ENCODE peak calls at places on chromosomes 3 and 15, in four cellular contexts. F, A, Q and I are unnamed samples.

GRCh38 chr15:68252925-68253534 is 23.5 kb upstream of the CLN6 start:
- DNase-seq in F (no peak), A (peak; percentile 30), Q (peak; percentile 75), I (no peak)

GRCh38 chr3:38655708-38656300 is 6.3 kb upstream of the SCN5A start:
- DNase-seq in F (no peak), A (peak; percentile 47), Q (peak; percentile 15), I (peak; percentile 43)

GRCh38 chr3:120622870-120623718 is 27.0 kb downstream of the NDUFB4 start:
- DNase-seq in F (no peak), A (peak; percentile 53), Q (peak; percentile 72), I (no peak)

GRCh38 chr15:34942363-34942762 is 27.2 kb downstream of the AQR start:
- DNase-seq in F (no peak), A (no peak), Q (no peak), I (no peak)

GRCh38 chr15:99247063-99247462 is 2.3 kb downstream of the TTC23 start:
- DNase-seq in F (no peak), A (no peak), Q (no peak), I (no peak)

GRCh38 chr3:143600762-143601161 is 247.5 kb downstream of the SLC9A9 start:
- DNase-seq in F (no peak), A (no peak), Q (no peak), I (no peak)

GRCh38 chr3:33030802-33031201 is 66.1 kb downstream of the GLB1 start:
- DNase-seq in F (no peak), A (no peak), Q (no peak), I (no peak)

GRCh38 chr15:92884813-92885461 is 15.2 kb upstream of the CHD2 start:
- DNase-seq in F (no peak), A (no peak), Q (no peak), I (no peak)

GRCh38 chr3:127036209-127037020 is 53.5 kb downstream of the PLXNA1 start:
- DNase-seq in F (no peak), A (no peak), Q (no peak), I (peak; percentile 43)

GRCh38 chr15:47505712-47506542 is 211.4 kb upstream of the SEMA6D start:
- DNase-seq in F (no peak), A (no peak), Q (no peak), I (no peak)

GRCh38 chr3:37765591-37766219 is 96.0 kb upstream of the CTDSPL start:
- DNase-seq in F (no peak), A (peak; percentile 76), Q (no peak), I (no peak)

GRCh38 chr3:172065967-172066762 is 26.8 kb downstream of the FNDC3B start:
- DNase-seq in F (no peak), A (no peak), Q (no peak), I (no peak)

GRCh38 chr3:18765672-18766071 is 340.5 kb upstream of the SATB1 start:
- DNase-seq in F (no peak), A (no peak), Q (no peak), I (no peak)

GRCh38 chr15:68798695-68799094 is 22.0 kb downstream of the ANP32A start:
- DNase-seq in F (no peak), A (no peak), Q (no peak), I (no peak)

GRCh38 chr15:90104551-90104950 is 2.3 kb upstream of the IDH2 start:
- DNase-seq in F (no peak), A (no peak), Q (no peak), I (no peak)

GRCh38 chr3:121758727-121759450 is 9.3 kb upstream of the GOLGB1 start:
- DNase-seq in F (no peak), A (no peak), Q (no peak), I (no peak)

GRCh38 chr3:113626513-113627371 is 69.7 kb downstream of the USF3 start:
- DNase-seq in F (no peak), A (peak; percentile 54), Q (peak; percentile 68), I (peak; percentile 73)

GRCh38 chr3:179082416-179082815 is 10.8 kb upstream of the ZMAT3 start:
- DNase-seq in F (no peak), A (no peak), Q (no peak), I (no peak)

GRCh38 chr15:43511012-43511885 is 6.2 kb upstream of the MAP1A start:
- DNase-seq in F (no peak), A (peak; percentile 25), Q (no peak), I (no peak)

GRCh38 chr3:17551333-17551732 is 191.1 kb downstream of the TBC1D5 start:
- DNase-seq in F (no peak), A (no peak), Q (no peak), I (no peak)

GRCh38 chr15:36954486-36954885 is 145.9 kb downstream of the MEIS2 start:
- DNase-seq in F (no peak), A (no peak), Q (no peak), I (no peak)

GRCh38 chr3:36512561-36512960 is 132.3 kb downstream of the STAC start:
- DNase-seq in F (no peak), A (no peak), Q (no peak), I (no peak)

GRCh38 chr3:123076496-123077418 is 9.9 kb downstream of the PDIA5 start:
- DNase-seq in F (no peak), A (no peak), Q (no peak), I (no peak)

GRCh38 chr3:141152801-141153678 is 78.6 kb upstream of the PXYLP1 start:
- DNase-seq in F (no peak), A (no peak), Q (no peak), I (no peak)

GRCh38 chr3:30511524-30512278 is 94.7 kb upstream of the TGFBR2 start:
- DNase-seq in F (no peak), A (no peak), Q (peak; percentile 70), I (no peak)

DNA sequence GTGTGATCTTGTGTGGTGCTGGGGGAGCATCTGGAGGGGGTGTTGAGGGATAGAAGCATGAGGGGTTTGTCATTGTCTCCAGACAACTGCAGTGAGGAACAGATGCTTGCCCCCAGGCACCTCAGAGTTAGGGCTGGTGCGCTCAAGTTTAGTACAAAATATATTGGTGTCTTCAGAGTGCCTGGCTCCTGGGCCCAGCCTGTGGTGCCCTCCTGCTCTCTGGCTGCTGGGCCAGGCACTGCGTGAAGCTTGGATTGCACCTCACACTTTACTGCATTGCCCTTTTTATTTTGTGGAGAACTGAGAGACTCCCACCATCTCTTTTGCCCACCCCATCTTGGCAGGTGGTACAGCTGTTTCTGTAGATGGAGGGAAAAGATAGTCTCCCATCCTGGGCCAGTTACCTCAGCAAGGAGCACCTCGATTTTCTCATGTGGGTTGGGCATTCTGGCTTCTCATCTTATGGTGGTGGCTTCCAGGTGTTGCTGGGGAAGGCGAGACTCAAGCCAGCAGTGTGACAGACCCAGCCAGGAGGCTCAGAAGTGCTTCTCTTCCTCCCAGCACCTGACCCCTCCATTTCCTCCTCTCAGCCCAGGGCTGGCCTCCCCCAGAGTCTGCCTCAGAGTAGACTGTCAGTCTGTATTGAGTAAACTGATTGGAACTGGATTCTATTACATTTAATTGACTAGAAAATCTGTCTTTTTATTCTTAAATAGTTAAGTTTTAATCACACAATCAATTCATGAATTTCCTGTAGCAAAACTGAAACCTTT is 140.5 kb downstream of the DNAJB8 start:
- DNase-seq in F (no peak), A (no peak), Q (no peak), I (no peak)
- TF ChIP-seq CTCF in F (no peak), A (no peak), Q (no peak), I (no peak)

GRCh38 chr3:51940648-51941421 is 869 bp downstream of the RRP9 start:
- DNase-seq in F (peak; percentile 13), A (no peak), Q (no peak), I (no peak)

GRCh38 chr3:51943451-51944391 is 1.6 kb downstream of the PARP3 start:
- DNase-seq in F (no peak), A (no peak), Q (no peak), I (no peak)

GRCh38 chr3:51942603-51943450 is 664 bp downstream of the PARP3 start:
- DNase-seq in F (peak; percentile 33), A (no peak), Q (peak; percentile 80), I (peak; percentile 54)

GRCh38 chr3:51941447-51941797 is 282 bp downstream of the RRP9 start:
- DNase-seq in F (no peak), A (no peak), Q (no peak), I (no peak)

DNA sequence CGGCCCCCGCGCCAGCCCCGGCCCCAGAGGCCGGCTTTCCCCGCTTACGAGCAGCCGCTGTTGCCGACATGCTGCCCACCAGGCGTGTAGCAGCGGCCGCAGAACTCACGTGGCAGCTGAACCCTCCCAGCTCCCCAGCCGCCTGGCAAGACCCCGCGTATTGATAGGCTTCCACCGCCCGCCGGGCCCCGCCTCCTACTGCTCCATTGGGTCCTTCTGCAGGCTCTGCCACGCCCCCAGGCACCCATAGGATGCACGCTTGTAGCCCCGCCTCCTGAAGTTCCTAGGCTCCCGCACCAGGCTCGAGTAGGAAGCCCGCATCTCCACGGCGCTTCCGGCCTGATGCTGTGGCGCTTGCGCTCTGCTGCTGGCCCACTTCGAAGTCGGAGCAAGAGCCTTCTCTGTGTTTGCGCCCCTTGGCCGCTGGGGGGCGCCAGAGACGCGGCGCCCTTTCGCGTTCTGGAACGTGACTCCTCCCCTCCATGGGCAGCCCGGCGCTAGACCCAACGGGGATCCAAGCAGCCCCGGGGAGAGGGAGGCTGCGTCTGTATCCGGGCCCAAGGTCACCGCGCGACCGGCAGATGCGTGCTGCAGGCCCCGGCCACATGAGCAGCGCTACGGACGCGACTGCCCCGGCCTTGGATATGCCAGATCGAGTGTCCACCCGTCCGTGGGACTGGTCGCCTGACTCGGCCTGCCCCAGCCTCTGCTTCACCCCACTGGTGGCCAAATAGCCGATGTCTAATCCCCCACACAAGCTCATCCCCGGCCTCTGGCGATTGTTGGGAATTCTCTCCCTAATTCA is at the start of the genes PARP3 and RRP9:
- DNase-seq in F (peak; percentile 98), A (peak; percentile 100), Q (peak; percentile 97), I (peak; percentile 100)
- TF ChIP-seq CTCF in F (peak; percentile 97), A (peak; percentile 99), Q (peak; percentile 98), I (peak; percentile 98)

GRCh38 chr3:77039606-77040553 is at the start of gene ROBO2:
- DNase-seq in F (no peak), A (peak; percentile 83), Q (peak; percentile 1), I (no peak)

GRCh38 chr3:77045686-77046085 is 5.8 kb downstream of the ROBO2 start:
- DNase-seq in F (no peak), A (no peak), Q (no peak), I (no peak)

GRCh38 chr3:77041156-77041696 is 1.3 kb downstream of the ROBO2 start:
- DNase-seq in F (no peak), A (no peak), Q (no peak), I (no peak)

GRCh38 chr3:77041756-77042155 is 1.9 kb downstream of the ROBO2 start:
- DNase-seq in F (no peak), A (no peak), Q (no peak), I (no peak)

DNA sequence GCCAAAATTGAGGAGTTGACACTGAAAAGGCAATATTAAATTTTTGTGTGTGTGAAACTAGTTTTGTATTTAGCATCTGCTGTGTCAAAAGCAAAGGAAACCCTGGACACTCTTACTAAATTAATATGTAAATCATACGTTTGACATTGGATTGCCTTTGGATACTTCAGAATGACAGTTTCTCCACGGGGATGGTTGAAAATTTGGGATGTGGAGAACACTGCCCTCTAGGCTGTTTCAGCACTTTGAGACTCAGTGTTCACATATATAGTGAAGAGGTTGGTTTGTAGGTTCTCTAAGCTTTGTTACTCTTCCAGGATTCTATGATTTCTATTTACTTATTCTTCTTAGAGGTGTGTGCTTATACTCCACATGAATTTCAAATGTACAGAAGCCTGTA is 3.0 kb downstream of the ROBO2 start:
- DNase-seq in F (no peak), A (no peak), Q (no peak), I (no peak)
- TF ChIP-seq CTCF in F (no peak), A (peak; percentile 26), Q (no peak), I (no peak)

DNA sequence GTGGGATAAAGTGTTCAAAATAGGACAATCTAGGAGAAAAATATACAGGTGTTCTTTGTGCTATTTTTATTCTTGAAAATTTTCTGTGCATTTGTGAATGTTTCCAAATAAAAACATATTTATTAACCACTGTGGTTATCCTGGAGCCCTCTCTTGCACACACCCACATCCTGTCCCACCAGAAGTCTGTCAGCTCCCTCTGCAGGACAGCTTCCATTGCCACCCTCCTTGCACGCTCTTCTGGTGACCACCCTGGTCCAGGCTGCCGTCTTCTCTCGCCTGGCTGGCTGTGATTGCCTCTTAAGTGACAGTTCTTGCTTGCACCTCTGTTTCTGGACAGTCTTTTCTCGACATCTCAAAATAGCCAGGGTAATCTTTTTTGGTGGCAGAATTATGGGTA is 394.0 kb downstream of the LRTM1 start:
- DNase-seq in F (no peak), A (no peak), Q (no peak), I (no peak)
- TF ChIP-seq CTCF in F (no peak), A (no peak), Q (no peak), I (no peak)